ENCODE peak calls at places on chromosomes 16 and 17, in seven cellular contexts. R is ureter; U is T-helper 2 cell; P is memory B cell; F is stimulated activated CD4-positive, alpha-beta T cell treated with anti-CD3 and anti-CD28 coated beads, TNF-alpha, amount 100 ng/mL, for 4 hours; W is astrocyte of the cerebellum; S is cardiac fibroblast. Y is an unnamed sample.

GRCh38 chr17:66965801-66966528 is 1.5 kb downstream of the CACNG4 start:
- DNase-seq in W (no peak), P (no peak), F (no peak), U (no peak), S (no peak), R (no peak), Y (no peak)

GRCh38 chr16:80932725-80933124 is 74.0 kb downstream of the CMC2 start:
- DNase-seq in W (peak), S (peak), R (peak), U (no peak), P (no peak), F (no peak), Y (no peak)

GRCh38 chr16:86819523-86819887 is 241.2 kb downstream of the FOXL1 start:
- DNase-seq in S (no peak), F (no peak), P (no peak), W (no peak), R (no peak), U (no peak), Y (no peak)

GRCh38 chr17:39739885-39740356 is 2.2 kb downstream of the GRB7 start:
- DNase-seq in R (no peak), F (no peak), P (no peak), S (no peak), U (no peak), W (no peak), Y (no peak)

GRCh38 chr17:73690581-73691135 is 46.4 kb upstream of the SDK2 start:
- DNase-seq in U (no peak), F (no peak), S (no peak), R (no peak), W (no peak), P (no peak), Y (no peak)

GRCh38 chr17:7215652-7216139 is 3.9 kb downstream of the DLG4 start:
- DNase-seq in W (no peak), U (no peak), F (no peak), P (no peak), R (no peak), S (no peak), Y (no peak)

GRCh38 chr17:55201609-55201932 is 63.2 kb upstream of the HLF start:
- DNase-seq in P (no peak), F (no peak), S (no peak), U (no peak), W (no peak), R (no peak), Y (no peak)

GRCh38 chr16:47732806-47733150 is 271.6 kb downstream of the PHKB start:
- DNase-seq in U (no peak), P (no peak), F (no peak), R (no peak), S (peak), W (peak), Y (peak)

Y was measured in Panc1.